ENCODE peak calls at places on chromosomes 4 and X, in eight cellular contexts. U, Q, L, W, V, M, C and O are unnamed samples.

GRCh38 chr4:158652920-158653319 is 18.8 kb downstream of the C4orf46 start:
- DNase-seq in U (no peak), Q (no peak), L (no peak), W (no peak), V (no peak), M (no peak), C (no peak), O (no peak)

GRCh38 chr4:7101692-7102515 is 34.0 kb upstream of the GRPEL1 start:
- DNase-seq in U (peak; percentile 83), Q (peak; percentile 39), L (peak; percentile 87), W (peak; percentile 72), V (peak; percentile 69), M (no peak), C (no peak), O (peak; percentile 64)

GRCh38 chrX:41589634-41590270 is 99.0 kb upstream of the GPR34 start:
- DNase-seq in U (peak; percentile 8), Q (no peak), L (no peak), W (no peak), V (no peak), M (no peak), C (no peak), O (peak; percentile 12)

GRCh38 chrX:10168226-10168625 is 11.5 kb downstream of the CLCN4 start:
- DNase-seq in U (no peak), Q (no peak), L (no peak), W (no peak), V (no peak), M (no peak), C (no peak), O (no peak)

GRCh38 chr4:100022792-100023222 is 72.7 kb upstream of the H2AZ1 start:
- DNase-seq in U (no peak), Q (no peak), L (no peak), W (no peak), V (no peak), M (no peak), C (no peak), O (peak; percentile 8)

GRCh38 chr4:123807187-123807586 is 410.6 kb downstream of the SPRY1 start:
- DNase-seq in U (no peak), Q (no peak), L (no peak), W (no peak), V (no peak), M (no peak), C (no peak), O (no peak)

GRCh38 chr4:102501176-102501634 is at the start of gene NFKB1:
- DNase-seq in U (peak; percentile 43), Q (peak; percentile 91), L (peak; percentile 81), W (peak; percentile 38), V (peak; percentile 78), M (peak; percentile 69), C (peak; percentile 57), O (peak; percentile 77)

GRCh38 chrX:77572322-77572721 is 125.1 kb downstream of the FGF16 start:
- DNase-seq in U (no peak), Q (no peak), L (no peak), W (no peak), V (peak; percentile 23), M (no peak), C (no peak), O (peak; percentile 50)

GRCh38 chrX:22950278-22951266 is 49.2 kb upstream of the DDX53 start:
- DNase-seq in U (peak; percentile 2), Q (peak; percentile 4), L (no peak), W (no peak), V (peak; percentile 89), M (no peak), C (no peak), O (peak; percentile 88)

GRCh38 chr4:123821861-123822260 is 425.3 kb downstream of the SPRY1 start:
- DNase-seq in U (no peak), Q (no peak), L (no peak), W (no peak), V (peak; percentile 43), M (no peak), C (no peak), O (no peak)

GRCh38 chrX:74420194-74421035 is 878 bp upstream of the SLC16A2 start:
- DNase-seq in U (peak; percentile 63), Q (no peak), L (peak; percentile 80), W (no peak), V (peak; percentile 75), M (peak; percentile 3), C (no peak), O (peak; percentile 59)

GRCh38 chr4:7539186-7539585 is 104.5 kb upstream of the PSAPL1 start:
- DNase-seq in U (no peak), Q (no peak), L (no peak), W (no peak), V (no peak), M (no peak), C (no peak), O (no peak)